ENCODE peak calls at places on chromosomes 1 and 21, in ten cellular contexts. J is NCI-H1694 treated with DMSO at 0.1 percent for 48 hours; K is B cell; T is NCI-H446; H is substantia nigra; B is psoas muscle; F is AG04450; O is G401; Y is HS-5; A is activated naive CD4-positive, alpha-beta T cell. U is an unnamed sample.

GRCh38 chr1:222973561-222973960 is 158.7 kb downstream of the DISP1 start:
- DNase-seq in O (no peak), B (no peak), F (no peak), Y (no peak), H (no peak), K (no peak), T (no peak), J (no peak), A (no peak), U (no peak)

GRCh38 chr1:6459850-6460265 is 6.1 kb downstream of the TNFRSF25 start:
- DNase-seq in K (no peak), Y (no peak), J (no peak), B (no peak), F (no peak), O (no peak), A (peak), T (no peak), H (no peak), U (no peak)

GRCh38 chr1:58975888-58976287 is 192.0 kb upstream of the JUN start:
- DNase-seq in A (no peak), F (no peak), H (no peak), B (no peak), O (no peak), Y (no peak), T (no peak), K (no peak), J (no peak), U (no peak)

GRCh38 chr1:94527447-94528031 is 14.0 kb downstream of the F3 start:
- DNase-seq in Y (no peak), B (no peak), O (peak), A (no peak), J (no peak), T (peak), K (no peak), F (no peak), H (no peak), U (peak)

GRCh38 chr21:41653944-41654625 is 112.8 kb downstream of the RIPK4 start:
- DNase-seq in K (no peak), T (no peak), A (no peak), F (no peak), Y (no peak), J (no peak), B (no peak), O (no peak), H (no peak), U (no peak)

GRCh38 chr1:241396747-241397691 is 40.0 kb upstream of the RGS7 start:
- DNase-seq in F (no peak), Y (no peak), K (no peak), H (no peak), T (no peak), O (no peak), B (no peak), A (no peak), J (no peak), U (no peak)

GRCh38 chr1:234582186-234582585 is 27.8 kb downstream of the IRF2BP2 start:
- DNase-seq in A (no peak), K (no peak), B (no peak), J (no peak), O (no peak), T (no peak), F (no peak), H (no peak), Y (no peak), U (no peak)

GRCh38 chr1:23953020-23953419 is 6.6 kb upstream of the PNRC2 start:
- DNase-seq in K (no peak), O (no peak), B (no peak), Y (no peak), J (no peak), F (no peak), T (no peak), H (no peak), A (no peak), U (no peak)

GRCh38 chr1:229596961-229597699 is 28.8 kb downstream of the TAF5L start:
- DNase-seq in B (peak), Y (no peak), O (peak), T (no peak), K (no peak), A (no peak), J (no peak), H (no peak), F (no peak), U (peak)

GRCh38 chr1:15975358-15975804 is 520 bp downstream of the ZBTB17 start:
- DNase-seq in F (no peak), T (peak), K (peak), J (peak), O (peak), Y (no peak), B (peak), H (peak), A (peak), U (peak)

GRCh38 chr1:41876533-41877445 is 41.9 kb downstream of the HIVEP3 start:
- DNase-seq in T (peak), A (no peak), O (peak), F (no peak), J (no peak), Y (no peak), B (no peak), H (no peak), K (no peak), U (no peak)